ENCODE peak calls at places on chromosome 17, in ten cellular contexts. B is ACHN; D is adrenal gland; G is stimulated activated CD4-positive, alpha-beta T cell treated with anti-CD3 and anti-CD28 coated beads, Interleukin-4, amount 100 ng/mL, for 1 hour; W is activated T-cell treated with anti-CD3 and anti-CD28 coated beads, Interleukin-2, amount 50 U/mL, for 72 hours; K is RPMI7951; L is Peyer's patch; V is NCI-H1417 treated with DMSO at 0.1 percent for 48 hours; P is renal cortical epithelial cell; A is GM20000. E is an unnamed sample.

GRCh38 chr17:67245694-67246397 is 850 bp upstream of the HELZ start:
- DNase-seq in P (no peak), D (peak; percentile 30), B (peak; percentile 21), L (no peak), K (no peak), W (peak; percentile 71), V (no peak), A (peak; percentile 58), G (peak; percentile 55), E (no peak)

GRCh38 chr17:75047398-75048098 is 523 bp downstream of the KCTD2 start:
- DNase-seq in D (peak; percentile 46), G (peak; percentile 39), P (no peak), A (peak; percentile 45), V (no peak), B (peak; percentile 18), W (peak; percentile 45), L (no peak), K (no peak), E (no peak)

GRCh38 chr17:39618252-39618913 is 8.4 kb upstream of the PPP1R1B start:
- DNase-seq in G (no peak), V (no peak), K (peak; percentile 12), P (no peak), W (no peak), L (no peak), A (no peak), D (no peak), B (peak; percentile 14), E (no peak)

GRCh38 chr17:40827746-40828453 is 5.5 kb upstream of the KRT10 start:
- DNase-seq in D (no peak), K (peak; percentile 59), W (peak; percentile 25), P (no peak), L (no peak), G (no peak), A (no peak), V (no peak), B (no peak), E (no peak)

GRCh38 chr17:2707721-2708584 is 3.6 kb downstream of the CLUH start:
- DNase-seq in G (no peak), P (no peak), K (no peak), L (no peak), B (peak; percentile 41), V (no peak), W (peak; percentile 37), D (peak; percentile 92), A (no peak), E (no peak)

GRCh38 chr17:57515662-57516211 is 229.4 kb downstream of the CCDC182 start:
- DNase-seq in P (no peak), G (no peak), B (no peak), A (no peak), D (no peak), L (no peak), K (no peak), W (no peak), V (no peak), E (no peak)

GRCh38 chr17:46009681-46010596 is 10.9 kb downstream of the STH start:
- DNase-seq in P (no peak), V (no peak), L (no peak), B (no peak), G (no peak), W (no peak), A (no peak), D (no peak), K (peak; percentile 70), E (no peak)

GRCh38 chr17:1260762-1261161 is 9.5 kb upstream of the BHLHA9 start:
- DNase-seq in A (no peak), V (no peak), K (no peak), G (no peak), B (no peak), W (no peak), L (no peak), P (no peak), D (no peak), E (no peak)

GRCh38 chr17:69141802-69142472 is at the start of gene ABCA6:
- DNase-seq in L (no peak), V (no peak), B (no peak), K (peak; percentile 24), D (no peak), P (peak; percentile 56), A (no peak), W (no peak), G (no peak), E (no peak)

GRCh38 chr17:44587339-44587738 is 30.1 kb downstream of the FZD2 start:
- DNase-seq in V (no peak), W (no peak), A (no peak), L (no peak), P (peak; percentile 94), G (no peak), K (peak; percentile 93), B (peak; percentile 96), D (peak; percentile 91), E (no peak)

GRCh38 chr17:622356-622755 is 92.3 kb downstream of the VPS53 start:
- DNase-seq in P (peak; percentile 61), B (no peak), V (no peak), G (no peak), D (no peak), W (no peak), K (no peak), A (no peak), L (no peak), E (no peak)

GRCh38 chr17:40803617-40804082 is 3.9 kb upstream of the KRT28 start:
- DNase-seq in B (peak; percentile 80), K (peak; percentile 58), P (peak; percentile 58), L (peak; percentile 81), W (peak; percentile 83), A (peak; percentile 76), G (peak; percentile 76), V (peak; percentile 32), D (peak; percentile 77), E (peak; percentile 49)

GRCh38 chr17:73030995-73031394 is 61.5 kb downstream of the SLC39A11 start:
- DNase-seq in P (no peak), D (no peak), G (no peak), L (no peak), A (no peak), V (no peak), W (no peak), B (no peak), K (no peak), E (no peak)

GRCh38 chr17:68718924-68719323 is 117.8 kb upstream of the FAM20A start:
- DNase-seq in V (no peak), W (no peak), D (no peak), A (no peak), K (no peak), B (no peak), L (no peak), G (no peak), P (no peak), E (no peak)

GRCh38 chr17:47843391-47843730 is 2.3 kb upstream of the SCRN2 start:
- DNase-seq in B (no peak), W (no peak), V (no peak), L (no peak), P (no peak), G (no peak), D (no peak), K (no peak), A (no peak), E (no peak)